ENCODE peak calls at places on chromosomes 7 and 10, in eight cellular contexts. F is OCI-LY7, I is fibroblast of lung, K is PC-9, A is K562, J is IMR-90, N is osteoblast, T is hepatocyte. H is an unnamed sample.

GRCh38 chr10:3566627-3567026 is 218.4 kb downstream of the KLF6 start:
- DNase-seq in F (no peak), I (no peak), K (no peak), A (no peak), J (no peak), N (no peak), T (no peak), H (no peak)

GRCh38 chr7:6640246-6640721 is 3.2 kb downstream of the ZNF316 start:
- DNase-seq in F (no peak), I (peak; percentile 29), K (no peak), A (peak; percentile 66), J (peak; percentile 31), N (no peak), T (no peak), H (peak; percentile 81)

GRCh38 chr10:114837690-114838089 is 16.1 kb downstream of the FHIP2A start:
- DNase-seq in F (no peak), I (no peak), K (no peak), A (no peak), J (no peak), N (no peak), T (no peak), H (no peak)

GRCh38 chr10:97781541-97782331 is 9.9 kb upstream of the SFRP5 start:
- DNase-seq in F (no peak), I (no peak), K (no peak), A (no peak), J (no peak), N (peak; percentile 42), T (no peak), H (no peak)

GRCh38 chr7:101216860-101217387 is 457 bp downstream of the PLOD3 start:
- DNase-seq in F (no peak), I (no peak), K (no peak), A (no peak), J (no peak), N (no peak), T (no peak), H (no peak)

GRCh38 chr10:77036993-77037734 is 600.4 kb downstream of the KCNMA1 start:
- DNase-seq in F (peak; percentile 7), I (peak; percentile 22), K (peak; percentile 28), A (peak; percentile 70), J (no peak), N (peak; percentile 26), T (peak; percentile 26), H (peak; percentile 15)

GRCh38 chr7:113892818-113893217 is 26.0 kb downstream of the PPP1R3A start:
- DNase-seq in F (no peak), I (peak; percentile 23), K (no peak), A (no peak), J (no peak), N (no peak), T (no peak), H (no peak)

GRCh38 chr10:788796-789748 is 99.6 kb upstream of the DIP2C start:
- DNase-seq in F (no peak), I (peak; percentile 76), K (no peak), A (peak; percentile 86), J (peak; percentile 60), N (peak; percentile 99), T (peak; percentile 80), H (peak; percentile 92)

GRCh38 chr7:4837041-4837813 is 24.6 kb downstream of the PAPOLB start:
- DNase-seq in F (no peak), I (no peak), K (no peak), A (no peak), J (no peak), N (peak; percentile 87), T (no peak), H (no peak)

GRCh38 chr7:149147730-149148653 is 739 bp downstream of the ZNF398 start:
- DNase-seq in F (peak; percentile 41), I (peak; percentile 71), K (peak; percentile 37), A (peak; percentile 71), J (peak; percentile 51), N (peak; percentile 96), T (peak; percentile 73), H (peak; percentile 89)

GRCh38 chr7:79506481-79506880 is 53.0 kb upstream of the MAGI2 start:
- DNase-seq in F (no peak), I (peak; percentile 78), K (no peak), A (no peak), J (peak; percentile 61), N (no peak), T (peak; percentile 6), H (peak; percentile 27)

GRCh38 chr10:30782543-30783461 is 153.2 kb upstream of the LYZL2 start:
- DNase-seq in F (no peak), I (peak; percentile 71), K (no peak), A (no peak), J (peak; percentile 68), N (peak; percentile 76), T (no peak), H (peak; percentile 66)

GRCh38 chr7:7207876-7208275 is 25.5 kb downstream of the C1GALT1 start:
- DNase-seq in F (no peak), I (peak; percentile 3), K (no peak), A (no peak), J (peak; percentile 65), N (peak; percentile 9), T (no peak), H (no peak)

GRCh38 chr7:31051598-31052503 is at the start of gene ADCYAP1R1:
- DNase-seq in F (no peak), I (no peak), K (no peak), A (no peak), J (no peak), N (peak; percentile 78), T (peak; percentile 39), H (no peak)

DNA sequence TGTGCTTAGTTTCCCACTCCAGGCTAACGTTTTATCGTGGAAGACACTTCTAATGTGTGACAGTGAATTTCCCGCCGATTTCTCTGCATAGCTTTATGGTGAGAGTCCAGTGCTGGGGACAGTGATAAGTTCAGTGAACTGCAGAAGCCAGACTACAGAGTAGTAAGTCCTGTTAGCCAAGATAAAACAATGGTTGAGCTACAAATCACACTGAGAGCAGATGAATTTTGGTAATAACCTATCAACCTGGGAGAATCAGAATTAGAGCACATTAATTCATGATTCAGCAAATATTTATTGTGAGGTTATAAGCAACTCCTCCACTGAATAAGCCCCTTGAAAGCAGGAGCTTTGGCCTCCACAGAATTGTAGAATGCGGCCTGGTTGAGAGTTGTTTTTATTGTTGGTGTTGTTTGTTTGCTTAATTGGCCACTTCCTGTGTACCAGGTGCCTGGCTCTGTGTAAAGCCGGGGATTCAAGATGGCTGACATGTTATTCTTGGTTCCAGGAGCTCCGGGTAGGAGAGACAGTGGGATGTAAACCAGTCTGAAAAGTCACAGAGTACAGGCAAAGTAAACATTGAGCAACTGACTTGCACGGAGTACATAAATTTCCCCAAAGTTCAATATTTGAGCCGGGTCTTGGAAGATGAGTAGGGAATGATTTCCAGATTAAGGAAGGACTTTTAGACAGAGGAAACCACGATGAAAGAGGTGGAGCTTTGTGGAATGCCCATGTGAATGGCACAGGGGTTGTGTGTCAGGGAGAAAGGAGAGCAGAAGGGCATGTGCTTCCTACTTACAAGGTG is 112.7 kb downstream of the SNX10 start:
- DNase-seq in F (no peak), I (no peak), K (no peak), A (no peak), J (no peak), N (no peak), T (no peak), H (no peak)
- H2AFZ ChIP-seq in F (no peak overlapping the region), I (no peak overlapping the region), K (no peak overlapping the region), A (peak overlapping the region; percentile 71), J (no peak overlapping the region), N (no peak overlapping the region), T (no peak overlapping the region), H (no peak overlapping the region)

DNA sequence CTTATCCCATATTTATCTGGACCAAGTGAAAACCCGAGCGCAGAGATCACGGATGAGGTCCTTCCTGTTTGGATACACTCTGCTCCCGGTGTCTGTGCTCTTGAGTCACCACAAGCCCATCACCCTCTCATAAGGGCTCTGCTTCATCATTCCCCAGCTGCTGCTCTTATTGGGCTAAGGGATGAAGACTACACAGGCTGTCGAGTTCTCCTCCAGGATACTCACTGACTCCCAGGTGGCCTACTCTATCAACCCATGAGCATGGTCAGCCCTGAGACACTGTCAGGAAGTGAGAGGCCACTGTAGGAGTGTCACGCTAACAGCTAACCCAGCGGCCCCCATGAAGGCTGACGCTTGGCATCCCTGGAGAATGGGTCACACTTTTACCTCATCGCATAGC is 120.8 kb upstream of the LANCL2 start:
- DNase-seq in F (no peak), I (peak; percentile 44), K (no peak), A (no peak), J (peak; percentile 67), N (no peak), T (no peak), H (no peak)
- H2AFZ ChIP-seq in F (no peak overlapping the region), I (no peak overlapping the region), K (no peak overlapping the region), A (no peak overlapping the region), J (no peak overlapping the region), N (no peak overlapping the region), T (no peak overlapping the region), H (no peak overlapping the region)

GRCh38 chr7:22329816-22330524 is 27.0 kb downstream of the RAPGEF5 start:
- DNase-seq in F (no peak), I (no peak), K (peak; percentile 43), A (no peak), J (no peak), N (no peak), T (peak; percentile 48), H (no peak)
- H2AFZ ChIP-seq in F (no peak overlapping the region), I (no peak overlapping the region), K (no peak overlapping the region), A (peak overlapping the region; percentile 70), J (no peak overlapping the region), N (no peak overlapping the region), T (no peak overlapping the region), H (no peak overlapping the region)

DNA sequence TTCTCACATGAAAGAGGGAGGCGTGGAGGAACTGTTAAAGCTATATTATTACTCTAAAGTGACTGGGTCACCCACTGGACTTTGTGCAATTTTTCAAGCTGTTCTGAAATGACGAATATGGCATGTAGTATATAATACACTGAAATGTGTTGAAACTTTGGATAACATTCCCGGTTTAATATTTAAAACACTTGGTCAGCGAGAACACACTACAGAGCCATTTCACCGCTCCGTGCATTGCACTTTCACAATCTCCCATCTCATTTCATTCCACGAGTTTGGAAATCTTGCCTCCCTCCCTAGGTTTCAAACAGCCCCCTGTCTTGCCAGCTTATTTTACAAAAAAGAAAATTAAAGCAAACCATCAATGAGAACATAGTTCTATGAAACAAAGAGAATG is 337.9 kb downstream of the WDR11 start:
- DNase-seq in F (no peak), I (no peak), K (no peak), A (no peak), J (no peak), N (no peak), T (no peak), H (no peak)
- H2AFZ ChIP-seq in F (no peak overlapping the region), I (no peak overlapping the region), K (no peak overlapping the region), A (no peak overlapping the region), J (no peak overlapping the region), N (no peak overlapping the region), T (no peak overlapping the region), H (no peak overlapping the region)

GRCh38 chr7:81002471-81002870 is 83.6 kb upstream of the SEMA3C start:
- DNase-seq in F (no peak), I (peak; percentile 5), K (no peak), A (no peak), J (no peak), N (no peak), T (no peak), H (no peak)

GRCh38 chr7:80999771-81000170 is 80.9 kb upstream of the SEMA3C start:
- DNase-seq in F (no peak), I (no peak), K (no peak), A (no peak), J (no peak), N (no peak), T (no peak), H (no peak)

GRCh38 chr7:81007053-81007452 is 88.2 kb upstream of the SEMA3C start:
- DNase-seq in F (no peak), I (peak; percentile 32), K (no peak), A (no peak), J (no peak), N (no peak), T (no peak), H (peak; percentile 11)

GRCh38 chr7:81005254-81005653 is 86.4 kb upstream of the SEMA3C start:
- DNase-seq in F (no peak), I (no peak), K (no peak), A (no peak), J (no peak), N (no peak), T (no peak), H (no peak)

GRCh38 chr7:81004098-81004497 is 85.2 kb upstream of the SEMA3C start:
- DNase-seq in F (no peak), I (peak; percentile 93), K (no peak), A (no peak), J (peak; percentile 81), N (no peak), T (no peak), H (peak; percentile 92)
- H2AFZ ChIP-seq in F (no peak overlapping the region), I (no peak overlapping the region), K (no peak overlapping the region), A (no peak overlapping the region), J (no peak overlapping the region), N (no peak overlapping the region), T (no peak overlapping the region), H (no peak overlapping the region)

H was measured in GM23248.